ENCODE peak calls at places on chromosomes 4 and X, in six cellular contexts. One of them, this sample, is unnamed.
A peak's percentile ranks its signal among the peaks of the same experiment; 100 is the strongest.

GRCh38 chr4:64417974-64418373 is 8.7 kb upstream of the TECRL start:
- DNase-seq in COR-L47: peak; percentile 29
- DNase-seq in activated CD4-positive, CD25-positive, alpha-beta regulatory T cell treated with anti-CD3 and anti-CD28 coated beads, Interleukin-2, amount 50 U/mL, for 72 hours: no peak
- DNase-seq in Karpas-422: no peak
- DNase-seq in activated CD4-positive, alpha-beta memory T cell treated with anti-CD3 and anti-CD28 coated beads for 36 hours: no peak
- DNase-seq in naive thymus-derived CD4-positive, alpha-beta T cell: no peak
- DNase-seq in this sample: no peak

GRCh38 chr4:140044314-140044991 is 109.5 kb downstream of the MAML3 start:
- DNase-seq in COR-L47: no peak
- DNase-seq in activated CD4-positive, CD25-positive, alpha-beta regulatory T cell treated with anti-CD3 and anti-CD28 coated beads, Interleukin-2, amount 50 U/mL, for 72 hours: no peak
- DNase-seq in Karpas-422: no peak
- DNase-seq in activated CD4-positive, alpha-beta memory T cell treated with anti-CD3 and anti-CD28 coated beads for 36 hours: no peak
- DNase-seq in naive thymus-derived CD4-positive, alpha-beta T cell: no peak
- DNase-seq in this sample: no peak

GRCh38 chrX:26918633-26919032 is 544.5 kb downstream of the PPP4R3C start:
- DNase-seq in COR-L47: no peak
- DNase-seq in activated CD4-positive, CD25-positive, alpha-beta regulatory T cell treated with anti-CD3 and anti-CD28 coated beads, Interleukin-2, amount 50 U/mL, for 72 hours: no peak
- DNase-seq in Karpas-422: peak; percentile 81
- DNase-seq in activated CD4-positive, alpha-beta memory T cell treated with anti-CD3 and anti-CD28 coated beads for 36 hours: no peak
- DNase-seq in naive thymus-derived CD4-positive, alpha-beta T cell: no peak
- DNase-seq in this sample: peak; percentile 29

GRCh38 chr4:108270466-108271450 is 102.0 kb upstream of the LEF1 start:
- DNase-seq in COR-L47: no peak
- DNase-seq in activated CD4-positive, CD25-positive, alpha-beta regulatory T cell treated with anti-CD3 and anti-CD28 coated beads, Interleukin-2, amount 50 U/mL, for 72 hours: no peak
- DNase-seq in Karpas-422: no peak
- DNase-seq in activated CD4-positive, alpha-beta memory T cell treated with anti-CD3 and anti-CD28 coated beads for 36 hours: no peak
- DNase-seq in naive thymus-derived CD4-positive, alpha-beta T cell: no peak
- DNase-seq in this sample: no peak

GRCh38 chr4:40196260-40196659 is 571 bp upstream of the RHOH start:
- DNase-seq in COR-L47: no peak
- DNase-seq in activated CD4-positive, CD25-positive, alpha-beta regulatory T cell treated with anti-CD3 and anti-CD28 coated beads, Interleukin-2, amount 50 U/mL, for 72 hours: no peak
- DNase-seq in Karpas-422: no peak
- DNase-seq in activated CD4-positive, alpha-beta memory T cell treated with anti-CD3 and anti-CD28 coated beads for 36 hours: no peak
- DNase-seq in naive thymus-derived CD4-positive, alpha-beta T cell: no peak
- DNase-seq in this sample: peak; percentile 70

GRCh38 chr4:13244342-13244905 is 239.7 kb downstream of the RAB28 start:
- DNase-seq in COR-L47: no peak
- DNase-seq in activated CD4-positive, CD25-positive, alpha-beta regulatory T cell treated with anti-CD3 and anti-CD28 coated beads, Interleukin-2, amount 50 U/mL, for 72 hours: no peak
- DNase-seq in Karpas-422: no peak
- DNase-seq in activated CD4-positive, alpha-beta memory T cell treated with anti-CD3 and anti-CD28 coated beads for 36 hours: no peak
- DNase-seq in naive thymus-derived CD4-positive, alpha-beta T cell: no peak
- DNase-seq in this sample: no peak

GRCh38 chr4:3045500-3045850 is 28.9 kb downstream of the HTT-AS start:
- DNase-seq in COR-L47: no peak
- DNase-seq in activated CD4-positive, CD25-positive, alpha-beta regulatory T cell treated with anti-CD3 and anti-CD28 coated beads, Interleukin-2, amount 50 U/mL, for 72 hours: peak; percentile 71
- DNase-seq in Karpas-422: peak; percentile 54
- DNase-seq in activated CD4-positive, alpha-beta memory T cell treated with anti-CD3 and anti-CD28 coated beads for 36 hours: peak; percentile 85
- DNase-seq in naive thymus-derived CD4-positive, alpha-beta T cell: peak; percentile 87
- DNase-seq in this sample: peak; percentile 44

GRCh38 chr4:130056286-130056685 is 960.3 kb downstream of the C4orf33 start:
- DNase-seq in COR-L47: no peak
- DNase-seq in activated CD4-positive, CD25-positive, alpha-beta regulatory T cell treated with anti-CD3 and anti-CD28 coated beads, Interleukin-2, amount 50 U/mL, for 72 hours: no peak
- DNase-seq in Karpas-422: no peak
- DNase-seq in activated CD4-positive, alpha-beta memory T cell treated with anti-CD3 and anti-CD28 coated beads for 36 hours: no peak
- DNase-seq in naive thymus-derived CD4-positive, alpha-beta T cell: no peak
- DNase-seq in this sample: no peak

GRCh38 chrX:19849433-19850190 is 37.8 kb downstream of the SH3KBP1 start:
- DNase-seq in COR-L47: no peak
- DNase-seq in activated CD4-positive, CD25-positive, alpha-beta regulatory T cell treated with anti-CD3 and anti-CD28 coated beads, Interleukin-2, amount 50 U/mL, for 72 hours: no peak
- DNase-seq in Karpas-422: peak; percentile 81
- DNase-seq in activated CD4-positive, alpha-beta memory T cell treated with anti-CD3 and anti-CD28 coated beads for 36 hours: no peak
- DNase-seq in naive thymus-derived CD4-positive, alpha-beta T cell: no peak
- DNase-seq in this sample: no peak

GRCh38 chr4:133694416-133694815 is 507.2 kb downstream of the PABPC4L start:
- DNase-seq in COR-L47: no peak
- DNase-seq in activated CD4-positive, CD25-positive, alpha-beta regulatory T cell treated with anti-CD3 and anti-CD28 coated beads, Interleukin-2, amount 50 U/mL, for 72 hours: no peak
- DNase-seq in Karpas-422: no peak
- DNase-seq in activated CD4-positive, alpha-beta memory T cell treated with anti-CD3 and anti-CD28 coated beads for 36 hours: no peak
- DNase-seq in naive thymus-derived CD4-positive, alpha-beta T cell: no peak
- DNase-seq in this sample: no peak

GRCh38 chrX:129065895-129066294 is 457.4 kb downstream of the SMARCA1 start:
- DNase-seq in COR-L47: no peak
- DNase-seq in activated CD4-positive, CD25-positive, alpha-beta regulatory T cell treated with anti-CD3 and anti-CD28 coated beads, Interleukin-2, amount 50 U/mL, for 72 hours: no peak
- DNase-seq in Karpas-422: no peak
- DNase-seq in activated CD4-positive, alpha-beta memory T cell treated with anti-CD3 and anti-CD28 coated beads for 36 hours: no peak
- DNase-seq in naive thymus-derived CD4-positive, alpha-beta T cell: no peak
- DNase-seq in this sample: no peak

GRCh38 chrX:45266456-45266855 is 65.8 kb upstream of the DIPK2B start:
- DNase-seq in COR-L47: no peak
- DNase-seq in activated CD4-positive, CD25-positive, alpha-beta regulatory T cell treated with anti-CD3 and anti-CD28 coated beads, Interleukin-2, amount 50 U/mL, for 72 hours: no peak
- DNase-seq in Karpas-422: no peak
- DNase-seq in activated CD4-positive, alpha-beta memory T cell treated with anti-CD3 and anti-CD28 coated beads for 36 hours: no peak
- DNase-seq in naive thymus-derived CD4-positive, alpha-beta T cell: no peak
- DNase-seq in this sample: no peak

GRCh38 chr4:23855912-23856605 is 33.8 kb downstream of the PPARGC1A start:
- DNase-seq in COR-L47: no peak
- DNase-seq in activated CD4-positive, CD25-positive, alpha-beta regulatory T cell treated with anti-CD3 and anti-CD28 coated beads, Interleukin-2, amount 50 U/mL, for 72 hours: no peak
- DNase-seq in Karpas-422: no peak
- DNase-seq in activated CD4-positive, alpha-beta memory T cell treated with anti-CD3 and anti-CD28 coated beads for 36 hours: no peak
- DNase-seq in naive thymus-derived CD4-positive, alpha-beta T cell: no peak
- DNase-seq in this sample: no peak

GRCh38 chr4:71004281-71004851 is 10.9 kb downstream of the DCK start:
- DNase-seq in COR-L47: no peak
- DNase-seq in activated CD4-positive, CD25-positive, alpha-beta regulatory T cell treated with anti-CD3 and anti-CD28 coated beads, Interleukin-2, amount 50 U/mL, for 72 hours: peak; percentile 49
- DNase-seq in Karpas-422: no peak
- DNase-seq in activated CD4-positive, alpha-beta memory T cell treated with anti-CD3 and anti-CD28 coated beads for 36 hours: peak; percentile 72
- DNase-seq in naive thymus-derived CD4-positive, alpha-beta T cell: peak; percentile 50
- DNase-seq in this sample: peak; percentile 19

GRCh38 chr4:150476776-150477175 is 105.2 kb upstream of the MAB21L2 start:
- DNase-seq in COR-L47: no peak
- DNase-seq in activated CD4-positive, CD25-positive, alpha-beta regulatory T cell treated with anti-CD3 and anti-CD28 coated beads, Interleukin-2, amount 50 U/mL, for 72 hours: no peak
- DNase-seq in Karpas-422: no peak
- DNase-seq in activated CD4-positive, alpha-beta memory T cell treated with anti-CD3 and anti-CD28 coated beads for 36 hours: no peak
- DNase-seq in naive thymus-derived CD4-positive, alpha-beta T cell: no peak
- DNase-seq in this sample: no peak

GRCh38 chrX:15221321-15221720 is 48.6 kb downstream of the ASB9 start:
- DNase-seq in COR-L47: no peak
- DNase-seq in activated CD4-positive, CD25-positive, alpha-beta regulatory T cell treated with anti-CD3 and anti-CD28 coated beads, Interleukin-2, amount 50 U/mL, for 72 hours: no peak
- DNase-seq in Karpas-422: no peak
- DNase-seq in activated CD4-positive, alpha-beta memory T cell treated with anti-CD3 and anti-CD28 coated beads for 36 hours: no peak
- DNase-seq in naive thymus-derived CD4-positive, alpha-beta T cell: no peak
- DNase-seq in this sample: no peak

GRCh38 chr4:143025111-143025704 is 159.5 kb upstream of the USP38 start:
- DNase-seq in COR-L47: no peak
- DNase-seq in activated CD4-positive, CD25-positive, alpha-beta regulatory T cell treated with anti-CD3 and anti-CD28 coated beads, Interleukin-2, amount 50 U/mL, for 72 hours: no peak
- DNase-seq in Karpas-422: peak; percentile 64
- DNase-seq in activated CD4-positive, alpha-beta memory T cell treated with anti-CD3 and anti-CD28 coated beads for 36 hours: no peak
- DNase-seq in naive thymus-derived CD4-positive, alpha-beta T cell: no peak
- DNase-seq in this sample: no peak

GRCh38 chr4:41990029-41990382 is 324 bp upstream of the SLC30A9 start:
- DNase-seq in COR-L47: no peak
- DNase-seq in activated CD4-positive, CD25-positive, alpha-beta regulatory T cell treated with anti-CD3 and anti-CD28 coated beads, Interleukin-2, amount 50 U/mL, for 72 hours: no peak
- DNase-seq in Karpas-422: no peak
- DNase-seq in activated CD4-positive, alpha-beta memory T cell treated with anti-CD3 and anti-CD28 coated beads for 36 hours: no peak
- DNase-seq in naive thymus-derived CD4-positive, alpha-beta T cell: no peak
- DNase-seq in this sample: no peak

GRCh38 chrX:40172169-40172979 is 74.6 kb upstream of the BCOR start:
- DNase-seq in COR-L47: peak; percentile 27
- DNase-seq in activated CD4-positive, CD25-positive, alpha-beta regulatory T cell treated with anti-CD3 and anti-CD28 coated beads, Interleukin-2, amount 50 U/mL, for 72 hours: peak; percentile 55
- DNase-seq in Karpas-422: no peak
- DNase-seq in activated CD4-positive, alpha-beta memory T cell treated with anti-CD3 and anti-CD28 coated beads for 36 hours: peak; percentile 46
- DNase-seq in naive thymus-derived CD4-positive, alpha-beta T cell: peak; percentile 15
- DNase-seq in this sample: no peak

GRCh38 chrX:65587616-65588526 is 53.3 kb upstream of the LAS1L start:
- DNase-seq in COR-L47: peak; percentile 31
- DNase-seq in activated CD4-positive, CD25-positive, alpha-beta regulatory T cell treated with anti-CD3 and anti-CD28 coated beads, Interleukin-2, amount 50 U/mL, for 72 hours: no peak
- DNase-seq in Karpas-422: no peak
- DNase-seq in activated CD4-positive, alpha-beta memory T cell treated with anti-CD3 and anti-CD28 coated beads for 36 hours: no peak
- DNase-seq in naive thymus-derived CD4-positive, alpha-beta T cell: no peak
- DNase-seq in this sample: peak; percentile 6

GRCh38 chrX:68647156-68647957 is at the start of gene STARD8:
- DNase-seq in COR-L47: no peak
- DNase-seq in activated CD4-positive, CD25-positive, alpha-beta regulatory T cell treated with anti-CD3 and anti-CD28 coated beads, Interleukin-2, amount 50 U/mL, for 72 hours: no peak
- DNase-seq in Karpas-422: no peak
- DNase-seq in activated CD4-positive, alpha-beta memory T cell treated with anti-CD3 and anti-CD28 coated beads for 36 hours: no peak
- DNase-seq in naive thymus-derived CD4-positive, alpha-beta T cell: no peak
- DNase-seq in this sample: no peak

GRCh38 chr4:1900087-1900433 is 28.9 kb downstream of the NSD2 start:
- DNase-seq in COR-L47: peak; percentile 15
- DNase-seq in activated CD4-positive, CD25-positive, alpha-beta regulatory T cell treated with anti-CD3 and anti-CD28 coated beads, Interleukin-2, amount 50 U/mL, for 72 hours: no peak
- DNase-seq in Karpas-422: no peak
- DNase-seq in activated CD4-positive, alpha-beta memory T cell treated with anti-CD3 and anti-CD28 coated beads for 36 hours: no peak
- DNase-seq in naive thymus-derived CD4-positive, alpha-beta T cell: no peak
- DNase-seq in this sample: no peak

GRCh38 chrX:74248889-74249288 is 55.1 kb upstream of the ZCCHC13 start:
- DNase-seq in COR-L47: no peak
- DNase-seq in activated CD4-positive, CD25-positive, alpha-beta regulatory T cell treated with anti-CD3 and anti-CD28 coated beads, Interleukin-2, amount 50 U/mL, for 72 hours: no peak
- DNase-seq in Karpas-422: no peak
- DNase-seq in activated CD4-positive, alpha-beta memory T cell treated with anti-CD3 and anti-CD28 coated beads for 36 hours: no peak
- DNase-seq in naive thymus-derived CD4-positive, alpha-beta T cell: no peak
- DNase-seq in this sample: no peak

GRCh38 chr4:142350886-142351285 is 495.2 kb downstream of the INPP4B start:
- DNase-seq in COR-L47: peak; percentile 57
- DNase-seq in activated CD4-positive, CD25-positive, alpha-beta regulatory T cell treated with anti-CD3 and anti-CD28 coated beads, Interleukin-2, amount 50 U/mL, for 72 hours: no peak
- DNase-seq in Karpas-422: no peak
- DNase-seq in activated CD4-positive, alpha-beta memory T cell treated with anti-CD3 and anti-CD28 coated beads for 36 hours: no peak
- DNase-seq in naive thymus-derived CD4-positive, alpha-beta T cell: no peak
- DNase-seq in this sample: no peak

GRCh38 chrX:50629774-50630173 is 159.1 kb upstream of the DGKK start:
- DNase-seq in COR-L47: no peak
- DNase-seq in activated CD4-positive, CD25-positive, alpha-beta regulatory T cell treated with anti-CD3 and anti-CD28 coated beads, Interleukin-2, amount 50 U/mL, for 72 hours: no peak
- DNase-seq in Karpas-422: no peak
- DNase-seq in activated CD4-positive, alpha-beta memory T cell treated with anti-CD3 and anti-CD28 coated beads for 36 hours: no peak
- DNase-seq in naive thymus-derived CD4-positive, alpha-beta T cell: no peak
- DNase-seq in this sample: no peak

GRCh38 chr4:22416403-22416802 is 99.5 kb downstream of the ADGRA3 start:
- DNase-seq in COR-L47: no peak
- DNase-seq in activated CD4-positive, CD25-positive, alpha-beta regulatory T cell treated with anti-CD3 and anti-CD28 coated beads, Interleukin-2, amount 50 U/mL, for 72 hours: no peak
- DNase-seq in Karpas-422: no peak
- DNase-seq in activated CD4-positive, alpha-beta memory T cell treated with anti-CD3 and anti-CD28 coated beads for 36 hours: no peak
- DNase-seq in naive thymus-derived CD4-positive, alpha-beta T cell: no peak
- DNase-seq in this sample: no peak

GRCh38 chr4:25619601-25620000 is 36.0 kb upstream of the SLC34A2 start:
- DNase-seq in COR-L47: no peak
- DNase-seq in activated CD4-positive, CD25-positive, alpha-beta regulatory T cell treated with anti-CD3 and anti-CD28 coated beads, Interleukin-2, amount 50 U/mL, for 72 hours: no peak
- DNase-seq in Karpas-422: no peak
- DNase-seq in activated CD4-positive, alpha-beta memory T cell treated with anti-CD3 and anti-CD28 coated beads for 36 hours: no peak
- DNase-seq in naive thymus-derived CD4-positive, alpha-beta T cell: no peak
- DNase-seq in this sample: no peak

GRCh38 chr4:54709281-54709854 is 51.6 kb downstream of the KIT start:
- DNase-seq in COR-L47: no peak
- DNase-seq in activated CD4-positive, CD25-positive, alpha-beta regulatory T cell treated with anti-CD3 and anti-CD28 coated beads, Interleukin-2, amount 50 U/mL, for 72 hours: no peak
- DNase-seq in Karpas-422: no peak
- DNase-seq in activated CD4-positive, alpha-beta memory T cell treated with anti-CD3 and anti-CD28 coated beads for 36 hours: no peak
- DNase-seq in naive thymus-derived CD4-positive, alpha-beta T cell: no peak
- DNase-seq in this sample: no peak

GRCh38 chr4:38531126-38531737 is 132.8 kb upstream of the KLF3 start:
- DNase-seq in COR-L47: no peak
- DNase-seq in activated CD4-positive, CD25-positive, alpha-beta regulatory T cell treated with anti-CD3 and anti-CD28 coated beads, Interleukin-2, amount 50 U/mL, for 72 hours: no peak
- DNase-seq in Karpas-422: no peak
- DNase-seq in activated CD4-positive, alpha-beta memory T cell treated with anti-CD3 and anti-CD28 coated beads for 36 hours: no peak
- DNase-seq in naive thymus-derived CD4-positive, alpha-beta T cell: no peak
- DNase-seq in this sample: no peak

GRCh38 chr4:81504685-81505598 is 33.2 kb upstream of the RASGEF1B start:
- DNase-seq in COR-L47: no peak
- DNase-seq in activated CD4-positive, CD25-positive, alpha-beta regulatory T cell treated with anti-CD3 and anti-CD28 coated beads, Interleukin-2, amount 50 U/mL, for 72 hours: peak; percentile 54
- DNase-seq in Karpas-422: no peak
- DNase-seq in activated CD4-positive, alpha-beta memory T cell treated with anti-CD3 and anti-CD28 coated beads for 36 hours: peak; percentile 82
- DNase-seq in naive thymus-derived CD4-positive, alpha-beta T cell: peak; percentile 71
- DNase-seq in this sample: no peak

GRCh38 chr4:183170894-183171293 is 71.8 kb downstream of the WWC2 start:
- DNase-seq in COR-L47: no peak
- DNase-seq in activated CD4-positive, CD25-positive, alpha-beta regulatory T cell treated with anti-CD3 and anti-CD28 coated beads, Interleukin-2, amount 50 U/mL, for 72 hours: no peak
- DNase-seq in Karpas-422: no peak
- DNase-seq in activated CD4-positive, alpha-beta memory T cell treated with anti-CD3 and anti-CD28 coated beads for 36 hours: no peak
- DNase-seq in naive thymus-derived CD4-positive, alpha-beta T cell: no peak
- DNase-seq in this sample: no peak

GRCh38 chr4:3297066-3297859 is 4.4 kb downstream of the RGS12 start:
- DNase-seq in COR-L47: no peak
- DNase-seq in activated CD4-positive, CD25-positive, alpha-beta regulatory T cell treated with anti-CD3 and anti-CD28 coated beads, Interleukin-2, amount 50 U/mL, for 72 hours: no peak
- DNase-seq in Karpas-422: no peak
- DNase-seq in activated CD4-positive, alpha-beta memory T cell treated with anti-CD3 and anti-CD28 coated beads for 36 hours: no peak
- DNase-seq in naive thymus-derived CD4-positive, alpha-beta T cell: no peak
- DNase-seq in this sample: no peak

GRCh38 chr4:138751290-138751689 is 264.3 kb upstream of the NOCT start:
- DNase-seq in COR-L47: no peak
- DNase-seq in activated CD4-positive, CD25-positive, alpha-beta regulatory T cell treated with anti-CD3 and anti-CD28 coated beads, Interleukin-2, amount 50 U/mL, for 72 hours: no peak
- DNase-seq in Karpas-422: no peak
- DNase-seq in activated CD4-positive, alpha-beta memory T cell treated with anti-CD3 and anti-CD28 coated beads for 36 hours: no peak
- DNase-seq in naive thymus-derived CD4-positive, alpha-beta T cell: no peak
- DNase-seq in this sample: no peak

GRCh38 chr4:2791518-2792395 is 1.1 kb upstream of the SH3BP2 start:
- DNase-seq in COR-L47: no peak
- DNase-seq in activated CD4-positive, CD25-positive, alpha-beta regulatory T cell treated with anti-CD3 and anti-CD28 coated beads, Interleukin-2, amount 50 U/mL, for 72 hours: peak; percentile 29
- DNase-seq in Karpas-422: no peak
- DNase-seq in activated CD4-positive, alpha-beta memory T cell treated with anti-CD3 and anti-CD28 coated beads for 36 hours: no peak
- DNase-seq in naive thymus-derived CD4-positive, alpha-beta T cell: no peak
- DNase-seq in this sample: no peak

GRCh38 chr4:2412534-2412884 is 5.9 kb downstream of the ZFYVE28 start:
- DNase-seq in COR-L47: no peak
- DNase-seq in activated CD4-positive, CD25-positive, alpha-beta regulatory T cell treated with anti-CD3 and anti-CD28 coated beads, Interleukin-2, amount 50 U/mL, for 72 hours: no peak
- DNase-seq in Karpas-422: no peak
- DNase-seq in activated CD4-positive, alpha-beta memory T cell treated with anti-CD3 and anti-CD28 coated beads for 36 hours: peak; percentile 88
- DNase-seq in naive thymus-derived CD4-positive, alpha-beta T cell: peak; percentile 84
- DNase-seq in this sample: peak; percentile 52

This sample was measured in RPMI8226.